ENCODE peak calls at places on chromosome 22, in six cellular contexts. One of them, this sample, is unnamed.

GRCh38 chr22:29301716-29302401 is 4.6 kb upstream of the GAS2L1 start:
- DNase-seq in GM23338: no peak
- DNase-seq in MM.1S: no peak
- DNase-seq in hepatocyte: no peak
- DNase-seq in PC-3: no peak
- DNase-seq in HCT116: no peak
- DNase-seq in this sample: no peak

GRCh38 chr22:25478573-25478972 is 85.9 kb upstream of the GRK3 start:
- DNase-seq in hepatocyte: no peak
- DNase-seq in PC-3: no peak
- DNase-seq in HCT116: no peak
- DNase-seq in MM.1S: no peak
- DNase-seq in GM23338: no peak
- DNase-seq in this sample: no peak

GRCh38 chr22:46069518-46070214 is 80.7 kb upstream of the PPARA start:
- DNase-seq in HCT116: peak; percentile 91
- DNase-seq in GM23338: no peak
- DNase-seq in MM.1S: no peak
- DNase-seq in PC-3: peak; percentile 92
- DNase-seq in hepatocyte: no peak
- DNase-seq in this sample: no peak

GRCh38 chr22:31923166-31923565 is 21.2 kb upstream of the YWHAH start:
- DNase-seq in MM.1S: no peak
- DNase-seq in PC-3: no peak
- DNase-seq in hepatocyte: no peak
- DNase-seq in HCT116: no peak
- DNase-seq in GM23338: no peak
- DNase-seq in this sample: no peak

GRCh38 chr22:25016311-25016710 is 63.8 kb downstream of the KIAA1671 start:
- DNase-seq in GM23338: no peak
- DNase-seq in PC-3: no peak
- DNase-seq in hepatocyte: no peak
- DNase-seq in MM.1S: no peak
- DNase-seq in HCT116: no peak
- DNase-seq in this sample: no peak

GRCh38 chr22:45671051-45671782 is 417 bp upstream of the ATXN10 start:
- DNase-seq in HCT116: no peak
- DNase-seq in MM.1S: no peak
- DNase-seq in PC-3: no peak
- DNase-seq in GM23338: peak; percentile 96
- DNase-seq in hepatocyte: peak; percentile 40
- DNase-seq in this sample: peak; percentile 58

GRCh38 chr22:31504282-31504681 is 7.9 kb downstream of the SFI1 start:
- DNase-seq in GM23338: no peak
- DNase-seq in HCT116: no peak
- DNase-seq in PC-3: peak; percentile 33
- DNase-seq in hepatocyte: no peak
- DNase-seq in MM.1S: no peak
- DNase-seq in this sample: no peak

GRCh38 chr22:32620992-32621391 is 146.4 kb downstream of the FBXO7 start:
- DNase-seq in PC-3: no peak
- DNase-seq in GM23338: peak; percentile 47
- DNase-seq in HCT116: no peak
- DNase-seq in hepatocyte: no peak
- DNase-seq in MM.1S: no peak
- DNase-seq in this sample: no peak

GRCh38 chr22:43110927-43111623 is 525 bp downstream of the BIK start:
- DNase-seq in hepatocyte: peak; percentile 69
- DNase-seq in HCT116: no peak
- DNase-seq in GM23338: peak; percentile 64
- DNase-seq in PC-3: peak; percentile 35
- DNase-seq in MM.1S: peak; percentile 34
- DNase-seq in this sample: peak; percentile 58

GRCh38 chr22:25364281-25364680 is 144.8 kb downstream of the CRYBB2 start:
- DNase-seq in PC-3: peak; percentile 8
- DNase-seq in hepatocyte: no peak
- DNase-seq in HCT116: no peak
- DNase-seq in MM.1S: no peak
- DNase-seq in GM23338: no peak
- DNase-seq in this sample: no peak

GRCh38 chr22:46424496-46424895 is 89.0 kb downstream of the TRMU start:
- DNase-seq in GM23338: no peak
- DNase-seq in MM.1S: no peak
- DNase-seq in HCT116: no peak
- DNase-seq in hepatocyte: no peak
- DNase-seq in PC-3: no peak
- DNase-seq in this sample: no peak

GRCh38 chr22:17931400-17931825 is 92.9 kb downstream of the MICAL3 start:
- DNase-seq in GM23338: no peak
- DNase-seq in hepatocyte: no peak
- DNase-seq in PC-3: peak; percentile 32
- DNase-seq in HCT116: no peak
- DNase-seq in MM.1S: no peak
- DNase-seq in this sample: no peak
- TF ChIP-seq EZH2phosphoT487 in GM23338: no peak
- TF ChIP-seq EZH2phosphoT487 in hepatocyte: no peak
- TF ChIP-seq EZH2phosphoT487 in PC-3: no peak
- TF ChIP-seq EZH2phosphoT487 in HCT116: no peak
- TF ChIP-seq EZH2phosphoT487 in MM.1S: no peak
- TF ChIP-seq EZH2phosphoT487 in this sample: no peak

GRCh38 chr22:19001204-19001603 is 65.1 kb upstream of the PRODH start:
- DNase-seq in HCT116: no peak
- DNase-seq in MM.1S: no peak
- DNase-seq in hepatocyte: no peak
- DNase-seq in PC-3: no peak
- DNase-seq in GM23338: no peak
- DNase-seq in this sample: no peak

GRCh38 chr22:18997306-18997924 is 61.3 kb upstream of the PRODH start:
- DNase-seq in GM23338: no peak
- DNase-seq in HCT116: no peak
- DNase-seq in PC-3: no peak
- DNase-seq in MM.1S: no peak
- DNase-seq in hepatocyte: no peak
- DNase-seq in this sample: no peak

GRCh38 chr22:18999416-18999815 is 63.3 kb upstream of the PRODH start:
- DNase-seq in PC-3: no peak
- DNase-seq in MM.1S: no peak
- DNase-seq in HCT116: no peak
- DNase-seq in GM23338: no peak
- DNase-seq in hepatocyte: no peak
- DNase-seq in this sample: no peak

GRCh38 chr22:18997925-18998315 is 61.8 kb upstream of the PRODH start:
- DNase-seq in GM23338: peak; percentile 24
- DNase-seq in HCT116: no peak
- DNase-seq in MM.1S: no peak
- DNase-seq in hepatocyte: no peak
- DNase-seq in PC-3: no peak
- DNase-seq in this sample: peak; percentile 38

GRCh38 chr22:18998998-18999397 is 62.9 kb upstream of the PRODH start:
- DNase-seq in PC-3: no peak
- DNase-seq in MM.1S: no peak
- DNase-seq in hepatocyte: no peak
- DNase-seq in HCT116: no peak
- DNase-seq in GM23338: peak; percentile 92
- DNase-seq in this sample: peak; percentile 80
- TF ChIP-seq CTCF in PC-3: peak; percentile 48
- TF ChIP-seq CTCF in MM.1S: no peak
- TF ChIP-seq CTCF in hepatocyte: no peak
- TF ChIP-seq CTCF in HCT116: no peak
- TF ChIP-seq CTCF in GM23338: peak; percentile 86
- TF ChIP-seq CTCF in this sample: peak; percentile 89

DNA sequence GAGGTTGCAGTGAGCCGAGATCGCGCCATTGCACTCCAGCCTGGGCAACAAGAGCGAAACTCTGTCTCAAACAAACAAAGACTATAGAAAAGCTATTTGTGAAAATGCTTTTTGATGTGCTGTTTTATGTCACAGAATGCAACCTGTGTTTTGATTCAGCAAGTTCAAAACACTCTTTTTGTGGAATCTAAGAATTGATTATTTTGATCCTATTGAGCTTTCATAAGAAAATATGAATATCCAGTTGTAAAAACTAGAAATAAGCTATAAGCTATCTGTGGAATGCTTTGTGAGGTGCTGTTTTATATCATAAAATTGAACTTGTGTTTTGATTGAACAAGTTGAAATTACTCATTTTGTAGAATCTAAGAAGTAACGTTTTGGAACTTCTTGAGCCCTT is 110.7 kb upstream of the VPREB1 start:
- DNase-seq in hepatocyte: no peak
- DNase-seq in GM23338: no peak
- DNase-seq in MM.1S: no peak
- DNase-seq in PC-3: no peak
- DNase-seq in HCT116: no peak
- DNase-seq in this sample: no peak
- TF ChIP-seq EZH2 in hepatocyte: no peak
- TF ChIP-seq EZH2 in GM23338: no peak
- TF ChIP-seq EZH2 in MM.1S: no peak
- TF ChIP-seq EZH2 in PC-3: no peak
- TF ChIP-seq EZH2 in HCT116: no peak
- TF ChIP-seq EZH2 in this sample: no peak

GRCh38 chr22:49889071-49889470 is 29.2 kb downstream of the ALG12 start:
- DNase-seq in PC-3: no peak
- DNase-seq in HCT116: no peak
- DNase-seq in GM23338: no peak
- DNase-seq in hepatocyte: no peak
- DNase-seq in MM.1S: no peak
- DNase-seq in this sample: no peak
- TF ChIP-seq EZH2phosphoT487 in PC-3: no peak
- TF ChIP-seq EZH2phosphoT487 in HCT116: no peak
- TF ChIP-seq EZH2phosphoT487 in GM23338: no peak
- TF ChIP-seq EZH2phosphoT487 in hepatocyte: no peak
- TF ChIP-seq EZH2phosphoT487 in MM.1S: no peak
- TF ChIP-seq EZH2phosphoT487 in this sample: no peak

GRCh38 chr22:42013385-42013784 is 14.8 kb downstream of the WBP2NL start:
- DNase-seq in HCT116: no peak
- DNase-seq in MM.1S: no peak
- DNase-seq in PC-3: no peak
- DNase-seq in GM23338: no peak
- DNase-seq in hepatocyte: no peak
- DNase-seq in this sample: no peak
- TF ChIP-seq CTCF in HCT116: no peak
- TF ChIP-seq CTCF in MM.1S: no peak
- TF ChIP-seq CTCF in PC-3: no peak
- TF ChIP-seq CTCF in GM23338: no peak
- TF ChIP-seq CTCF in hepatocyte: no peak
- TF ChIP-seq CTCF in this sample: no peak